ENCODE peak calls at places on chromosomes 11 and 22, in five cellular contexts. One of them, this sample, is unnamed.

GRCh38 chr22:21703684-21704316 is 31.8 kb downstream of the YPEL1 start:
- DNase-seq in PC-9: no peak
- DNase-seq in activated B cell treated with CpG ODN at 0.5 μM for 24 hours: no peak
- DNase-seq in cardiac muscle cell: no peak
- DNase-seq in right atrium auricular region: no peak
- DNase-seq in this sample: no peak

GRCh38 chr22:48664586-48664985 is 1163.1 kb downstream of the BRD1 start:
- DNase-seq in PC-9: no peak
- DNase-seq in activated B cell treated with CpG ODN at 0.5 μM for 24 hours: no peak
- DNase-seq in cardiac muscle cell: no peak
- DNase-seq in right atrium auricular region: no peak
- DNase-seq in this sample: no peak

GRCh38 chr11:72812968-72813739 is 1.1 kb upstream of the ATG16L2 start:
- DNase-seq in PC-9: peak
- DNase-seq in activated B cell treated with CpG ODN at 0.5 μM for 24 hours: peak
- DNase-seq in cardiac muscle cell: peak
- DNase-seq in right atrium auricular region: no peak
- DNase-seq in this sample: peak

GRCh38 chr11:18765554-18765953 is 26.0 kb downstream of the PTPN5 start:
- DNase-seq in PC-9: no peak
- DNase-seq in activated B cell treated with CpG ODN at 0.5 μM for 24 hours: no peak
- DNase-seq in cardiac muscle cell: no peak
- DNase-seq in right atrium auricular region: no peak
- DNase-seq in this sample: no peak

GRCh38 chr11:62716206-62716605 is 8.7 kb downstream of the GNG3 start:
- DNase-seq in PC-9: no peak
- DNase-seq in activated B cell treated with CpG ODN at 0.5 μM for 24 hours: no peak
- DNase-seq in cardiac muscle cell: no peak
- DNase-seq in right atrium auricular region: no peak
- DNase-seq in this sample: no peak

GRCh38 chr11:14836106-14836492 is 55.9 kb downstream of the CYP2R1 start:
- DNase-seq in PC-9: no peak
- DNase-seq in activated B cell treated with CpG ODN at 0.5 μM for 24 hours: no peak
- DNase-seq in cardiac muscle cell: no peak
- DNase-seq in right atrium auricular region: no peak
- DNase-seq in this sample: no peak

GRCh38 chr22:20653012-20653794 is 120.7 kb upstream of the SERPIND1 start:
- DNase-seq in PC-9: no peak
- DNase-seq in activated B cell treated with CpG ODN at 0.5 μM for 24 hours: no peak
- DNase-seq in cardiac muscle cell: no peak
- DNase-seq in right atrium auricular region: peak
- DNase-seq in this sample: no peak

GRCh38 chr22:50014655-50015401 is 2.3 kb upstream of the IL17REL start:
- DNase-seq in PC-9: no peak
- DNase-seq in activated B cell treated with CpG ODN at 0.5 μM for 24 hours: no peak
- DNase-seq in cardiac muscle cell: no peak
- DNase-seq in right atrium auricular region: no peak
- DNase-seq in this sample: peak

GRCh38 chr11:122180435-122180834 is 64.4 kb upstream of the BLID start:
- DNase-seq in PC-9: peak
- DNase-seq in activated B cell treated with CpG ODN at 0.5 μM for 24 hours: no peak
- DNase-seq in cardiac muscle cell: no peak
- DNase-seq in right atrium auricular region: no peak
- DNase-seq in this sample: no peak

GRCh38 chr11:8282621-8283509 is 19.2 kb upstream of the LMO1 start:
- DNase-seq in PC-9: no peak
- DNase-seq in activated B cell treated with CpG ODN at 0.5 μM for 24 hours: no peak
- DNase-seq in cardiac muscle cell: peak
- DNase-seq in right atrium auricular region: peak
- DNase-seq in this sample: peak

GRCh38 chr22:40533712-40534378 is 102.7 kb downstream of the MRTFA start:
- DNase-seq in PC-9: no peak
- DNase-seq in activated B cell treated with CpG ODN at 0.5 μM for 24 hours: no peak
- DNase-seq in cardiac muscle cell: peak
- DNase-seq in right atrium auricular region: no peak
- DNase-seq in this sample: no peak

GRCh38 chr11:110078923-110079544 is 14.2 kb upstream of the ZC3H12C start:
- DNase-seq in PC-9: no peak
- DNase-seq in activated B cell treated with CpG ODN at 0.5 μM for 24 hours: no peak
- DNase-seq in cardiac muscle cell: no peak
- DNase-seq in right atrium auricular region: no peak
- DNase-seq in this sample: no peak

GRCh38 chr11:132072880-132073213 is 702.4 kb downstream of the NTM start:
- DNase-seq in PC-9: no peak
- DNase-seq in activated B cell treated with CpG ODN at 0.5 μM for 24 hours: no peak
- DNase-seq in cardiac muscle cell: no peak
- DNase-seq in right atrium auricular region: no peak
- DNase-seq in this sample: no peak

GRCh38 chr11:27933992-27934829 is 173.7 kb downstream of the KIF18A start:
- DNase-seq in PC-9: peak
- DNase-seq in activated B cell treated with CpG ODN at 0.5 μM for 24 hours: no peak
- DNase-seq in cardiac muscle cell: no peak
- DNase-seq in right atrium auricular region: no peak
- DNase-seq in this sample: peak

GRCh38 chr11:95322546-95322945 is 91.5 kb upstream of the SESN3 start:
- DNase-seq in PC-9: no peak
- DNase-seq in activated B cell treated with CpG ODN at 0.5 μM for 24 hours: no peak
- DNase-seq in cardiac muscle cell: no peak
- DNase-seq in right atrium auricular region: no peak
- DNase-seq in this sample: no peak

GRCh38 chr22:25368271-25368670 is 148.8 kb downstream of the CRYBB2 start:
- DNase-seq in PC-9: peak
- DNase-seq in activated B cell treated with CpG ODN at 0.5 μM for 24 hours: no peak
- DNase-seq in cardiac muscle cell: no peak
- DNase-seq in right atrium auricular region: no peak
- DNase-seq in this sample: no peak

GRCh38 chr11:57276169-57276854 is 39.3 kb upstream of the APLNR start:
- DNase-seq in PC-9: no peak
- DNase-seq in activated B cell treated with CpG ODN at 0.5 μM for 24 hours: no peak
- DNase-seq in cardiac muscle cell: no peak
- DNase-seq in right atrium auricular region: no peak
- DNase-seq in this sample: no peak

GRCh38 chr22:23263651-23264555 is 83.6 kb downstream of the BCR start:
- DNase-seq in PC-9: no peak
- DNase-seq in activated B cell treated with CpG ODN at 0.5 μM for 24 hours: no peak
- DNase-seq in cardiac muscle cell: no peak
- DNase-seq in right atrium auricular region: no peak
- DNase-seq in this sample: no peak
- TF ChIP-seq CTCF in PC-9: no peak
- TF ChIP-seq CTCF in activated B cell treated with CpG ODN at 0.5 μM for 24 hours: no peak
- TF ChIP-seq CTCF in cardiac muscle cell: no peak
- TF ChIP-seq CTCF in right atrium auricular region: no peak
- TF ChIP-seq CTCF in this sample: no peak

GRCh38 chr11:405976-406795 is 8.6 kb downstream of the SIGIRR start:
- DNase-seq in PC-9: no peak
- DNase-seq in activated B cell treated with CpG ODN at 0.5 μM for 24 hours: no peak
- DNase-seq in cardiac muscle cell: no peak
- DNase-seq in right atrium auricular region: no peak
- DNase-seq in this sample: peak

GRCh38 chr11:405323-405975 is 9.3 kb downstream of the SIGIRR start:
- DNase-seq in PC-9: no peak
- DNase-seq in activated B cell treated with CpG ODN at 0.5 μM for 24 hours: no peak
- DNase-seq in cardiac muscle cell: no peak
- DNase-seq in right atrium auricular region: no peak
- DNase-seq in this sample: no peak

GRCh38 chr11:407651-408080 is 7.1 kb downstream of the SIGIRR start:
- DNase-seq in PC-9: no peak
- DNase-seq in activated B cell treated with CpG ODN at 0.5 μM for 24 hours: no peak
- DNase-seq in cardiac muscle cell: no peak
- DNase-seq in right atrium auricular region: no peak
- DNase-seq in this sample: no peak

GRCh38 chr11:408154-409007 is 6.4 kb downstream of the SIGIRR start:
- DNase-seq in PC-9: no peak
- DNase-seq in activated B cell treated with CpG ODN at 0.5 μM for 24 hours: no peak
- DNase-seq in cardiac muscle cell: no peak
- DNase-seq in right atrium auricular region: no peak
- DNase-seq in this sample: no peak

DNA sequence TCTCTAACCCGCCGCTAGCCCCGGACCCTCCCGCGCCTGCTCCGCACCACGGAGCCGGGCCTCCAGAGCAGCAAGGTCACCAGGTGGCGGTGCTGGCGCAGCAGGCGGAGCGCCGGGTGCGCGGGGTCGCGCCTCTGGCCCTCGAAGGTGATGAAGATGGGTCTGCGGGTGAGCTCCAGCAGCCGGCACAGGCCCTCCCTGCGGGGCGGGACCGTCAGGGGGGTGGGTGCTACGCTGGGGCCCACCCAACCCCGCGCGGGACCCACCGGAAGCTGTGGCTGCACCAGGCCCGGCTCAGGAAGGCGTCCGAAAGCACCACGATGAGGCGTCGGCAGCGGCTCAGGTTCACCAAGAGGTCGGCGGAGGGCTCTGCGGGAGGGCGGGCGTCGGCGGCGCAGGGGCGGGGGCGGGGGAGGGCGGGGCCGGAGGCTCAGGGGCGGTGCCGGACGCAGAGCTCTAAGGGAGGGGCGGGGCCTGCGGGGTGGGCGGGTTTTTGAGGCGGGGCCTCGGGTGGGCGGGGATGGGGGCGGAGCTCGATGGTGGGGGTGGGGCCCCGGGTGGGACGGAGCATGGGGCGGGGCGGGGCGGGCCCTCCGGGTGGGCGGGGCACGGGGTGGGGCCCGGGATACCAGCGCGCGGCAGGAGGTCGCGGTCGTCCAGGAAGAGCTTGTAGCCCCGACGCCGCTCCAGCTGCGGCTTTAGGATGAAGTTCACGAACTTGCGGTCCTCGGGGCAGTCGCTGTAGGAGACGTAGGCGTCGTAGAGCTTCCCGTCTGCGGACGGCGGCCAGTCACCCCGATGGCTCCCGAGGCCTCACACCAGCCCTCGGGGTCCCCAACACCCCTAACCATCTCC is 7.8 kb downstream of the SIGIRR start:
- DNase-seq in PC-9: peak
- DNase-seq in activated B cell treated with CpG ODN at 0.5 μM for 24 hours: peak
- DNase-seq in cardiac muscle cell: peak
- DNase-seq in right atrium auricular region: peak
- DNase-seq in this sample: peak
- TF ChIP-seq CTCF in PC-9: no peak
- TF ChIP-seq CTCF in activated B cell treated with CpG ODN at 0.5 μM for 24 hours: no peak
- TF ChIP-seq CTCF in cardiac muscle cell: peak
- TF ChIP-seq CTCF in right atrium auricular region: peak
- TF ChIP-seq CTCF in this sample: no peak

GRCh38 chr11:126308271-126308671 is 4.4 kb downstream of the DCPS start:
- DNase-seq in PC-9: no peak
- DNase-seq in activated B cell treated with CpG ODN at 0.5 μM for 24 hours: no peak
- DNase-seq in cardiac muscle cell: no peak
- DNase-seq in right atrium auricular region: no peak
- DNase-seq in this sample: no peak
- TF ChIP-seq CTCF in PC-9: no peak
- TF ChIP-seq CTCF in activated B cell treated with CpG ODN at 0.5 μM for 24 hours: no peak
- TF ChIP-seq CTCF in cardiac muscle cell: no peak
- TF ChIP-seq CTCF in right atrium auricular region: no peak
- TF ChIP-seq CTCF in this sample: no peak

DNA sequence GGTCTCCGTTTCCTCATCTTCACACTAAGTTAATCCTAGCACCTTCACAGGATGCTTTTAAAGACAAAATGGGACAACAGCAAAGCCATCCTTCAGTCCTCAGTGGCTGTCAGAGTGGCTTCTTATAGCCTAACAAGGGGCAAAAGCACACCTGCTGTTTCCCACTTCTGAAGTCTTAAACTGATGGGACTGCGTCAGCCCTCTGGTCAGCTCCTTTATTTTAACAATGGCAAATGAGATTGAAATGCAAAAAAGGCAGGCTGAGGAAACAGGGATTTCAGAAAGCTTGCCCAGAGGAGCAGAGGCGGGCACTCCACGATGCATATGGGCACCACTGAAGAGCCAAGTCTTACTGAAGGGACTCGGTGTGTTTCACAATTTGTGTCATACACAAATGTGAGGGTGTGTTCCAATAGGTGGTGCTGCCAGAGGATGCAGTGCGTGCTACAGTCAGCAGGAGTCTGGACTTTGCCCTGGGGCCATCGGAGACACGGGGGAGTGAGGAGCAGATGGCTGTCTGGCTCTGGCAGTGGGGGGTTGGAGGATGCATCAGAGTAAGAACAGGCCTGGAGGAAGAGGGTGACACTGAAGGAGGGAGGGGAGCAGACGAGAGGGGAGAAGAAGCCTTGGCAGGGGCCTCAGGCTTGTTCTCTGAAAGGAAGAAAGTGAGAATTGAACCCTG is 47.3 kb downstream of the TENM4 start:
- DNase-seq in PC-9: no peak
- DNase-seq in activated B cell treated with CpG ODN at 0.5 μM for 24 hours: no peak
- DNase-seq in cardiac muscle cell: no peak
- DNase-seq in right atrium auricular region: no peak
- DNase-seq in this sample: peak
- TF ChIP-seq CTCF in PC-9: no peak
- TF ChIP-seq CTCF in activated B cell treated with CpG ODN at 0.5 μM for 24 hours: no peak
- TF ChIP-seq CTCF in cardiac muscle cell: no peak
- TF ChIP-seq CTCF in right atrium auricular region: no peak
- TF ChIP-seq CTCF in this sample: no peak

GRCh38 chr11:46916669-46917108 is 1.7 kb downstream of the LRP4 start:
- DNase-seq in PC-9: peak
- DNase-seq in activated B cell treated with CpG ODN at 0.5 μM for 24 hours: no peak
- DNase-seq in cardiac muscle cell: peak
- DNase-seq in right atrium auricular region: peak
- DNase-seq in this sample: peak
- TF ChIP-seq CTCF in PC-9: no peak
- TF ChIP-seq CTCF in activated B cell treated with CpG ODN at 0.5 μM for 24 hours: no peak
- TF ChIP-seq CTCF in cardiac muscle cell: peak
- TF ChIP-seq CTCF in right atrium auricular region: no peak
- TF ChIP-seq CTCF in this sample: no peak

GRCh38 chr11:125258626-125259025 is 94.1 kb downstream of the PKNOX2 start:
- DNase-seq in PC-9: no peak
- DNase-seq in activated B cell treated with CpG ODN at 0.5 μM for 24 hours: no peak
- DNase-seq in cardiac muscle cell: no peak
- DNase-seq in right atrium auricular region: no peak
- DNase-seq in this sample: no peak

GRCh38 chr11:125253795-125254525 is 89.4 kb downstream of the PKNOX2 start:
- DNase-seq in PC-9: no peak
- DNase-seq in activated B cell treated with CpG ODN at 0.5 μM for 24 hours: no peak
- DNase-seq in cardiac muscle cell: no peak
- DNase-seq in right atrium auricular region: no peak
- DNase-seq in this sample: no peak

GRCh38 chr11:125257751-125258150 is 93.2 kb downstream of the PKNOX2 start:
- DNase-seq in PC-9: no peak
- DNase-seq in activated B cell treated with CpG ODN at 0.5 μM for 24 hours: no peak
- DNase-seq in cardiac muscle cell: no peak
- DNase-seq in right atrium auricular region: no peak
- DNase-seq in this sample: no peak

GRCh38 chr11:125256471-125257010 is 92.0 kb downstream of the PKNOX2 start:
- DNase-seq in PC-9: no peak
- DNase-seq in activated B cell treated with CpG ODN at 0.5 μM for 24 hours: no peak
- DNase-seq in cardiac muscle cell: no peak
- DNase-seq in right atrium auricular region: no peak
- DNase-seq in this sample: no peak

GRCh38 chr11:125257185-125257584 is 92.6 kb downstream of the PKNOX2 start:
- DNase-seq in PC-9: no peak
- DNase-seq in activated B cell treated with CpG ODN at 0.5 μM for 24 hours: no peak
- DNase-seq in cardiac muscle cell: no peak
- DNase-seq in right atrium auricular region: no peak
- DNase-seq in this sample: no peak
- TF ChIP-seq CTCF in PC-9: peak
- TF ChIP-seq CTCF in activated B cell treated with CpG ODN at 0.5 μM for 24 hours: no peak
- TF ChIP-seq CTCF in cardiac muscle cell: peak
- TF ChIP-seq CTCF in right atrium auricular region: no peak
- TF ChIP-seq CTCF in this sample: peak

DNA sequence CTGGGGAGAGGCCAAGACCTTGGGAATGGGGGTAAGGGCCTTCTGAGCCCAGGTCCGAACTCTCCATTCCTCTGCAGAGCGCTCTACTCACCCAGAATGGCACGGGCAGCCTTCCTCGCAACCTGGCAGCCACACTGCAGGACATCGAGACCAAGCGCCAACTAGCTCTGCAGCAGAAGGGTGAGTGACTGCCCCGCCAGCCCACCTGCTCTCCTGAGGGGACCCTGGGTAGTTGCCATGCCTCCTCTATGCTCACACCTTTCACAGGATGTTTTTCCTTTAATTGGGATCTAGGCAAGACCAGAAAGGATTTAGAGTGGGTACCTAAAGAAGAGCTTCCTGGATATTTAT is 35.5 kb downstream of the TREH start:
- DNase-seq in PC-9: no peak
- DNase-seq in activated B cell treated with CpG ODN at 0.5 μM for 24 hours: no peak
- DNase-seq in cardiac muscle cell: no peak
- DNase-seq in right atrium auricular region: no peak
- DNase-seq in this sample: no peak
- TF ChIP-seq CTCF in PC-9: no peak
- TF ChIP-seq CTCF in activated B cell treated with CpG ODN at 0.5 μM for 24 hours: no peak
- TF ChIP-seq CTCF in cardiac muscle cell: no peak
- TF ChIP-seq CTCF in right atrium auricular region: no peak
- TF ChIP-seq CTCF in this sample: no peak